ENCODE peak calls at places on chromosomes 4 and X, in eight cellular contexts. N is GM12864; M is activated naive CD8-positive, alpha-beta T cell treated with anti-CD3 and anti-CD28 coated beads for 36 hours; X is aorta; Q is neuronal stem cell; S is stimulated activated effector memory CD8-positive, alpha-beta T cell treated with anti-CD3 and anti-CD28 coated beads, Interleukin-12 subunit alpha, Interleukin-12 subunit beta, amount 100 ng/mL, for 72 hours; W is cerebellar cortex; I is stimulated activated CD4-positive, alpha-beta T cell treated with anti-CD3 and anti-CD28 coated beads, Interleukin-12 subunit alpha, Interleukin-12 subunit beta, amount 100 ng/mL, for 24 hours. U is an unnamed sample.
A peak's percentile ranks its signal among the peaks of the same experiment; 100 is the strongest.

GRCh38 chr4:187010052-187010451 is 286.4 kb upstream of the FAT1 start:
- DNase-seq in N (no peak), M (no peak), X (no peak), Q (no peak), S (no peak), W (no peak), I (no peak), U (peak; percentile 10)

GRCh38 chrX:133980832-133981588 is 4.4 kb downstream of the GPC3 start:
- DNase-seq in N (no peak), M (no peak), X (no peak), Q (no peak), S (no peak), W (no peak), I (no peak), U (no peak)

GRCh38 chr4:26058537-26058936 is 144.5 kb downstream of the SMIM20 start:
- DNase-seq in N (no peak), M (peak; percentile 19), X (no peak), Q (no peak), S (peak; percentile 65), W (no peak), I (peak; percentile 34), U (no peak)

GRCh38 chr4:42150653-42151567 is 1.5 kb downstream of the BEND4 start:
- DNase-seq in N (no peak), M (no peak), X (no peak), Q (peak; percentile 3), S (no peak), W (no peak), I (no peak), U (no peak)

GRCh38 chr4:79857811-79858210 is 215.2 kb downstream of the ANTXR2 start:
- DNase-seq in N (no peak), M (no peak), X (no peak), Q (no peak), S (no peak), W (no peak), I (no peak), U (no peak)

GRCh38 chrX:45258741-45259402 is 58.2 kb upstream of the DIPK2B start:
- DNase-seq in N (no peak), M (no peak), X (no peak), Q (no peak), S (no peak), W (no peak), I (no peak), U (no peak)

GRCh38 chrX:86039625-86040568 is 7.5 kb downstream of the CHM start:
- DNase-seq in N (no peak), M (no peak), X (no peak), Q (peak; percentile 15), S (no peak), W (no peak), I (no peak), U (no peak)

GRCh38 chr4:4394644-4395043 is 7.7 kb downstream of the NSG1 start:
- DNase-seq in N (no peak), M (no peak), X (no peak), Q (no peak), S (no peak), W (no peak), I (no peak), U (no peak)

GRCh38 chr4:69894221-69894620 is 34.3 kb upstream of the SULT1E1 start:
- DNase-seq in N (no peak), M (no peak), X (no peak), Q (no peak), S (no peak), W (no peak), I (no peak), U (no peak)

GRCh38 chrX:18026171-18026570 is 165.1 kb upstream of the RAI2 start:
- DNase-seq in N (no peak), M (no peak), X (no peak), Q (no peak), S (no peak), W (no peak), I (no peak), U (no peak)

GRCh38 chrX:47613082-47613481 is 6.6 kb downstream of the SYN1 start:
- DNase-seq in N (no peak), M (no peak), X (no peak), Q (no peak), S (no peak), W (peak; percentile 63), I (no peak), U (no peak)

GRCh38 chr4:188145626-188146025 is 6.4 kb downstream of the TRIML1 start:
- DNase-seq in N (no peak), M (no peak), X (no peak), Q (no peak), S (no peak), W (no peak), I (no peak), U (no peak)

GRCh38 chr4:156576946-156577345 is 394.7 kb downstream of the PDGFC start:
- DNase-seq in N (no peak), M (no peak), X (no peak), Q (no peak), S (no peak), W (no peak), I (no peak), U (no peak)

GRCh38 chr4:22427676-22428075 is 88.2 kb downstream of the ADGRA3 start:
- DNase-seq in N (no peak), M (no peak), X (no peak), Q (no peak), S (no peak), W (peak; percentile 28), I (no peak), U (no peak)

GRCh38 chr4:74374561-74375327 is 9.8 kb downstream of the EREG start:
- DNase-seq in N (no peak), M (peak; percentile 12), X (peak; percentile 52), Q (no peak), S (no peak), W (no peak), I (no peak), U (peak; percentile 67)

GRCh38 chrX:7272301-7272700 is 124.3 kb upstream of the PUDP start:
- DNase-seq in N (no peak), M (no peak), X (no peak), Q (no peak), S (no peak), W (no peak), I (no peak), U (no peak)